ENCODE peak calls at places on chromosomes 2 and 18, in ten cellular contexts. B, S, N, C, Z, L, O, J, G and M are unnamed samples. For H3K4me1, the result is how much of the 10 kb centered on the place peaks cover.

GRCh38 chr18:55334875-55335274 is 253.1 kb downstream of the TCF4 start:
- DNase-seq in B (no peak), S (no peak), N (no peak), C (no peak), Z (no peak), L (no peak), O (no peak), J (peak), G (no peak), M (no peak)

GRCh38 chr18:79904357-79905147 is 46.9 kb downstream of the SLC66A2 start:
- DNase-seq in B (no peak), S (no peak), N (peak), C (no peak), Z (peak), L (peak), O (no peak), J (peak), G (no peak), M (peak)

GRCh38 chr2:27855476-27855875 is 34.7 kb downstream of the RBKS start:
- DNase-seq in B (no peak), S (no peak), N (no peak), C (no peak), Z (no peak), L (no peak), O (no peak), J (no peak), G (no peak), M (no peak)

GRCh38 chr2:191703079-191703725 is 25.3 kb downstream of the NABP1 start:
- DNase-seq in B (no peak), S (no peak), N (no peak), C (no peak), Z (no peak), L (no peak), O (peak), J (no peak), G (no peak), M (no peak)

GRCh38 chr2:7736646-7737305 is 819.6 kb downstream of the RNF144A start:
- DNase-seq in B (no peak), S (no peak), N (no peak), C (no peak), Z (no peak), L (no peak), O (no peak), J (no peak), G (no peak), M (no peak)

GRCh38 chr2:151246152-151246551 is 15.5 kb downstream of the RBM43 start:
- DNase-seq in B (no peak), S (no peak), N (no peak), C (no peak), Z (no peak), L (no peak), O (no peak), J (no peak), G (no peak), M (no peak)

GRCh38 chr18:8525692-8526091 is 83.5 kb upstream of the RAB12 start:
- DNase-seq in B (no peak), S (no peak), N (no peak), C (peak), Z (peak), L (no peak), O (peak), J (peak), G (no peak), M (no peak)

GRCh38 chr18:57062841-57063240 is 84.0 kb upstream of the BOD1L2 start:
- DNase-seq in B (no peak), S (no peak), N (peak), C (no peak), Z (no peak), L (no peak), O (no peak), J (no peak), G (no peak), M (no peak)

GRCh38 chr2:42105330-42106256 is 57.8 kb downstream of the PKDCC start:
- DNase-seq in B (peak), S (peak), N (no peak), C (peak), Z (no peak), L (no peak), O (peak), J (no peak), G (peak), M (no peak)

GRCh38 chr2:16301961-16302360 is 361.6 kb downstream of the MYCN start:
- DNase-seq in B (no peak), S (no peak), N (no peak), C (no peak), Z (peak), L (no peak), O (no peak), J (no peak), G (no peak), M (no peak)

GRCh38 chr18:5975111-5975622 is 79.8 kb upstream of the TMEM200C start:
- DNase-seq in B (no peak), S (peak), N (no peak), C (no peak), Z (no peak), L (no peak), O (no peak), J (no peak), G (no peak), M (no peak)

GRCh38 chr2:178173657-178174056 is 20.7 kb upstream of the OSBPL6 start:
- DNase-seq in B (no peak), S (no peak), N (no peak), C (no peak), Z (no peak), L (no peak), O (no peak), J (no peak), G (no peak), M (no peak)

GRCh38 chr2:235669269-235669831 is 175.5 kb downstream of the AGAP1 start:
- DNase-seq in B (peak), S (no peak), N (peak), C (peak), Z (peak), L (peak), O (peak), J (peak), G (no peak), M (no peak)

GRCh38 chr2:118627156-118627555 is 220.3 kb downstream of the EN1 start:
- DNase-seq in B (no peak), S (no peak), N (no peak), C (no peak), Z (no peak), L (no peak), O (no peak), J (no peak), G (no peak), M (no peak)

GRCh38 chr2:124975224-124975623 is 950.1 kb downstream of the CNTNAP5 start:
- DNase-seq in B (no peak), S (no peak), N (no peak), C (peak), Z (no peak), L (no peak), O (no peak), J (no peak), G (no peak), M (no peak)

GRCh38 chr18:49368161-49368875 is 92.1 kb downstream of the DYM start:
- DNase-seq in B (peak), S (no peak), N (no peak), C (peak), Z (no peak), L (peak), O (no peak), J (no peak), G (no peak), M (no peak)

GRCh38 chr2:205323929-205324328 is 358.4 kb upstream of the NRP2 start:
- DNase-seq in B (no peak), S (no peak), N (no peak), C (peak), Z (no peak), L (no peak), O (no peak), J (no peak), G (no peak), M (no peak)

GRCh38 chr2:54776494-54776893 is 53.0 kb downstream of the EML6 start:
- DNase-seq in B (no peak), S (no peak), N (no peak), C (no peak), Z (no peak), L (no peak), O (no peak), J (no peak), G (no peak), M (no peak)

GRCh38 chr18:8333961-8334360 is 275.3 kb upstream of the RAB12 start:
- DNase-seq in B (no peak), S (no peak), N (no peak), C (no peak), Z (no peak), L (peak), O (no peak), J (no peak), G (no peak), M (no peak)

GRCh38 chr2:174485763-174486613 is 841 bp downstream of the GPR155 start:
- DNase-seq in B (peak), S (no peak), N (no peak), C (peak), Z (no peak), L (no peak), O (no peak), J (peak), G (peak), M (no peak)

GRCh38 chr2:85291425-85292023 is 36.3 kb downstream of the TGOLN2 start:
- DNase-seq in B (no peak), S (no peak), N (no peak), C (no peak), Z (no peak), L (no peak), O (no peak), J (no peak), G (no peak), M (no peak)

GRCh38 chr2:85283641-85284040 is 44.1 kb downstream of the TGOLN2 start:
- DNase-seq in B (no peak), S (no peak), N (no peak), C (no peak), Z (no peak), L (no peak), O (no peak), J (no peak), G (no peak), M (no peak)

GRCh38 chr2:85287721-85288120 is 40.1 kb downstream of the TGOLN2 start:
- DNase-seq in B (no peak), S (no peak), N (no peak), C (no peak), Z (no peak), L (no peak), O (no peak), J (no peak), G (no peak), M (no peak)

GRCh38 chr2:85288244-85288725 is 39.5 kb downstream of the TGOLN2 start:
- DNase-seq in B (peak), S (no peak), N (no peak), C (peak), Z (no peak), L (no peak), O (no peak), J (no peak), G (no peak), M (no peak)

GRCh38 chr2:85286913-85287312 is 40.9 kb downstream of the TGOLN2 start:
- DNase-seq in B (no peak), S (no peak), N (no peak), C (no peak), Z (no peak), L (no peak), O (no peak), J (no peak), G (no peak), M (no peak)
- H3K4me1 ChIP-seq in B (under half), S (under half), N (under half), C (under half), Z (under half), L (under half), O (under half), J (under half), G (under half), M (under half)

GRCh38 chr2:20097889-20098714 is 46.7 kb upstream of the LAPTM4A start:
- DNase-seq in B (peak), S (peak), N (peak), C (peak), Z (peak), L (peak), O (peak), J (peak), G (peak), M (peak)
- TF ChIP-seq POLR2AphosphoS5 in B (no peak), S (no peak), N (no peak), C (no peak), Z (no peak), L (no peak), O (no peak), J (no peak), G (no peak), M (no peak)

DNA sequence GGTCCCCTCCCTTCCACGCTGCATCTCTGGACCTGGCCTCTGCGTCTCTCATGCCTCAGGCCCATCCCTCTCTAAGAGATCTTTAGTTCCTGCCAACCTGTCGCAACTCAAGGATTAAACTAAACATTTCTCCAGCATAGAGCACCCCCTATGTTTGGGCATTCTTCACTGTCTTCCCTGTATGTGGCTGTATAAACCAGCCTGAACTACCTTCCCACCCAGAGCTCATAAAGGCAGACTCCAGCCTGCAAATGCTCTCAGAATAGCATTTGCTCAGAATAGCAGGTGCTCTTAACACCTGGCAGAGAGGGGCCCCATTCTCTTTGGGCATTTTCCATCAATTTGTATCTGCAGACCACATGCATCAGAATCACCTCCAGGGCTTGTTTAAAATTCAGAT is 83.4 kb downstream of the EHD3 start:
- DNase-seq in B (no peak), S (no peak), N (no peak), C (no peak), Z (no peak), L (no peak), O (no peak), J (no peak), G (no peak), M (no peak)
- H3K4me1 ChIP-seq in B (under half), S (under half), N (under half), C (under half), Z (under half), L (under half), O (under half), J (under half), G (under half), M (under half)

DNA sequence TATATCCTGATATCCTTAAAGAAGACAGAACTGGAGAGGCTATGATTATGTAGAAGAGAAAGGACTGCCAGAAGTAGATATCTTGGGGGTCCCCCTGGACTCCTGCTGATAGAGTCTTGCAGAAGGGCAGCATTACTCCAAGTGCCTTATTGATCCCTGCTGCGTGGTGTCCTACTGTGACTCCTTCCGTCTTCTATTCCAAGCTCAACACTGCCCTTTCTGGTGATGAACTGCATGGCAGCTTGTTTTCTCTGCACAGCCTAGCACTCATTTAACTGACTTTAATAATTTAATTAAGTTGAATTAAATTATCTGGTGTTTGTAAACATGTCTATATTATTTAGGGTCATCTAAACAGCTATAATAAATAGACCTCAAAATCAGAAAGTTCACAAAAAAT is 194.1 kb upstream of the DSEL start:
- DNase-seq in B (no peak), S (no peak), N (no peak), C (peak), Z (peak), L (no peak), O (peak), J (no peak), G (no peak), M (no peak)
- TF ChIP-seq POLR2AphosphoS5 in B (no peak), S (no peak), N (no peak), C (no peak), Z (no peak), L (no peak), O (no peak), J (no peak), G (no peak), M (no peak)